ENCODE peak calls at places on chromosomes 13 and 19, in four cellular contexts. Z is tibial artery, H is endothelial cell of umbilical vein, G is GM06990. A is an unnamed sample.

GRCh38 chr19:48186541-48186991 is 16.1 kb downstream of the ZSWIM9 start:
- DNase-seq in Z (peak; percentile 59), H (no peak), G (peak; percentile 63), A (no peak)

GRCh38 chr13:71285700-71286099 is 581.3 kb downstream of the DACH1 start:
- DNase-seq in Z (no peak), H (no peak), G (no peak), A (no peak)

GRCh38 chr19:38918526-38918925 is 6.5 kb upstream of the CCER2 start:
- DNase-seq in Z (peak; percentile 48), H (no peak), G (no peak), A (no peak)

GRCh38 chr13:66623129-66623528 is 607.0 kb downstream of the PCDH9 start:
- DNase-seq in Z (no peak), H (no peak), G (no peak), A (no peak)

GRCh38 chr13:114099918-114100445 is 32.4 kb downstream of the RASA3 start:
- DNase-seq in Z (peak; percentile 67), H (no peak), G (no peak), A (no peak)

GRCh38 chr19:33301011-33301899 is 1.1 kb downstream of the CEBPA start:
- DNase-seq in Z (no peak), H (no peak), G (no peak), A (no peak)

GRCh38 chr19:6610934-6611370 is 20.0 kb upstream of the CD70 start:
- DNase-seq in Z (no peak), H (peak; percentile 84), G (no peak), A (no peak)

GRCh38 chr13:20492641-20493040 is 33.0 kb downstream of the CRYL1 start:
- DNase-seq in Z (no peak), H (peak; percentile 40), G (no peak), A (peak; percentile 32)

GRCh38 chr19:46785054-46785979 is 3.1 kb downstream of the SLC1A5 start:
- DNase-seq in Z (no peak), H (no peak), G (no peak), A (no peak)

GRCh38 chr19:55454787-55455243 is 6.6 kb downstream of the ISOC2 start:
- DNase-seq in Z (no peak), H (peak; percentile 22), G (no peak), A (peak; percentile 21)

GRCh38 chr19:29003641-29004409 is 209.1 kb downstream of the UQCRFS1 start:
- DNase-seq in Z (peak; percentile 45), H (no peak), G (no peak), A (no peak)

GRCh38 chr13:72590091-72590490 is 137.3 kb downstream of the MZT1 start:
- DNase-seq in Z (no peak), H (no peak), G (no peak), A (no peak)

GRCh38 chr19:11659612-11660011 is 62.3 kb downstream of the ZNF627 start:
- DNase-seq in Z (no peak), H (no peak), G (peak; percentile 14), A (no peak)

GRCh38 chr19:34104099-34104498 is 68.2 kb upstream of the LSM14A start:
- DNase-seq in Z (no peak), H (no peak), G (no peak), A (no peak)

GRCh38 chr19:42105358-42105757 is 26.9 kb downstream of the POU2F2 start:
- DNase-seq in Z (no peak), H (no peak), G (no peak), A (no peak)

GRCh38 chr13:26977541-26977940 is 194.1 kb downstream of the USP12 start:
- DNase-seq in Z (no peak), H (no peak), G (no peak), A (no peak)

GRCh38 chr19:13026478-13026999 is 31.3 kb downstream of the NFIX start:
- DNase-seq in Z (peak; percentile 71), H (peak; percentile 64), G (no peak), A (no peak)

GRCh38 chr13:40433577-40433976 is 232.9 kb downstream of the FOXO1 start:
- DNase-seq in Z (no peak), H (no peak), G (peak; percentile 46), A (peak; percentile 77)

GRCh38 chr19:38252935-38253691 is 3.1 kb downstream of the PPP1R14A start:
- DNase-seq in Z (peak; percentile 94), H (no peak), G (no peak), A (no peak)

GRCh38 chr19:12893582-12893981 is 2.6 kb downstream of the GCDH start:
- DNase-seq in Z (no peak), H (no peak), G (no peak), A (no peak)

GRCh38 chr13:51317262-51317661 is 22.2 kb upstream of the SERPINE3 start:
- DNase-seq in Z (no peak), H (peak; percentile 42), G (no peak), A (no peak)

GRCh38 chr13:42239644-42240043 is 32.3 kb upstream of the AKAP11 start:
- DNase-seq in Z (no peak), H (no peak), G (no peak), A (no peak)

GRCh38 chr13:30847697-30848307 is 58.3 kb upstream of the MEDAG start:
- DNase-seq in Z (peak; percentile 82), H (no peak), G (no peak), A (no peak)

GRCh38 chr19:30116530-30116929 is 174.5 kb downstream of the URI1 start:
- DNase-seq in Z (no peak), H (no peak), G (no peak), A (no peak)
- H3K27me3 ChIP-seq in Z (no peaks in the 10 kb centered on the region), H (no peaks in the 10 kb centered on the region), G (no peaks in the 10 kb centered on the region), A (no peaks in the 10 kb centered on the region)

DNA sequence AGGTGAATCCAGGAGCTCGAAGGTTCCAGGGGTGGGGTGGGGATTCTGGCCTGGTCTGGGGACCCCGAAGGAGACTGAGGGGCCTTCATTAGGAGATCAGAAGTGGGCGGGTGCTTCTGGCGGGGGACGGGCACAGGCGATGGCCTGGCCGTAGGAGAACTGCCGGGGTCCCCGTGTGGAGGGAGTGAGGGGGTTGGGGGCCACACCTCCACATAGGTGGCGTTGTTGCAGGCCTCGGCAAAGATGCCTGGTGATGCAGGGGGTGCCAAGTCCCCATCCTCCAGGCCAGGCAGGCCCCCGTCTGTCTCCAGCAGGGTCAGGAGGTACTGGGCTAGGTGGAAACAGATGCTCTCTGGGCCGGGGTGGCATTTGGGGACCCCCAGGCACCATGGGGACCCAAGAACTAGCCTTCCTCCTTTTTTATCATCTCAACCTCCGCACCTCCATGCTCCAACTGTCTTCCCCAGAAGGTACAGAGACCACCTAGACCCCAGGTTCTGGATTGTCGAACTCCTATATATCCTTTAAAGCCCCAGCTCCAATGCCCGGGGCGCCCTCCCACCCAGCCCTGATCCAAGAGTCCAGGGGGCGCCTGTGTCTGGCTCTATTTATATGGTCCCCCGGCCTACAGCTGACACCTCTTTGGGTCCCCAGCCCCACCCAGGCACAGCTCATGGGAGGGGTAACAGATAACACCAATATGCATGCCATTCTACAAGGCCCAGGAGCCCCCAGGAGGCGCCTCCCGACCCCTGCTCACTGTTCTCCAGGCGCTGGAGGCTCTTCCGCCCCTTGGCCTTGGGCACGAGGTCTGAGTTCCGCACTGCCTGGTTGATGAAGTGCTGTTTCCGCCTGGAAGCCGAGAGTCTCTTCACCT is 8.2 kb downstream of the RNU6-9 start:
- DNase-seq in Z (no peak), H (no peak), G (peak; percentile 2), A (no peak)
- H3K27me3 ChIP-seq in Z (no peaks in the 10 kb centered on the region), H (no peaks in the 10 kb centered on the region), G (no peaks in the 10 kb centered on the region), A (no peaks in the 10 kb centered on the region)

DNA sequence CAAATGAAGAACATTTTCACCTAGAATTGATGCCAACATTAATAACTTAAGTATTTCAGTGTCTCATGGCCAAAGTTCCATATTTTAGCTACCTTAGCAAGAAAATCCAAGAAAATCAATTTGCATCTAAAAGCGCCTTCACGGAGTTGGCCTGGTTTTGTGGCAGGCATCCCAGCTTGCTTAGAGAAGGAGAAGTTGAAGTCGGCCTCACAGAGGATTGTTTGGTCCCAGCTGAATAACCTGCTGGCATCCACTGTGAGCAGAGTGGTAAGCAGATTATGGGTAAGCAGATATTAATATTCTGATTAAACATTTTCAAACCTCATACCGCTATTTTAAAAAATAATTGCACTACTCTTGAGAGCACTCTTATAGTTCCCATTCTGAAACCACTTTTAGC is 62.3 kb upstream of the STARD13 start:
- DNase-seq in Z (no peak), H (no peak), G (no peak), A (no peak)
- H3K27me3 ChIP-seq in Z (no peaks in the 10 kb centered on the region), H (no peaks in the 10 kb centered on the region), G (no peaks in the 10 kb centered on the region), A (peaks cover 18% of the 10 kb centered on the region)

GRCh38 chr13:112005925-112006324 is 61.0 kb upstream of the SOX1 start:
- DNase-seq in Z (no peak), H (no peak), G (no peak), A (no peak)
- H3K27me3 ChIP-seq in Z (no peaks in the 10 kb centered on the region), H (no peaks in the 10 kb centered on the region), G (no peaks in the 10 kb centered on the region), A (no peaks in the 10 kb centered on the region)

GRCh38 chr19:5424192-5424973 is 30.8 kb upstream of the ZNRF4 start:
- DNase-seq in Z (no peak), H (no peak), G (no peak), A (no peak)
- H3K27me3 ChIP-seq in Z (no peaks in the 10 kb centered on the region), H (no peaks in the 10 kb centered on the region), G (no peaks in the 10 kb centered on the region), A (no peaks in the 10 kb centered on the region)

GRCh38 chr19:50569023-50569697 is 925 bp upstream of the LRRC4B start:
- DNase-seq in Z (no peak), H (no peak), G (no peak), A (no peak)
- H3K27me3 ChIP-seq in Z (no peaks in the 10 kb centered on the region), H (peaks cover 18% of the 10 kb centered on the region), G (no peaks in the 10 kb centered on the region), A (no peaks in the 10 kb centered on the region)

GRCh38 chr13:60613080-60613479 is 216.1 kb downstream of the TDRD3 start:
- DNase-seq in Z (no peak), H (no peak), G (no peak), A (no peak)
- H3K27me3 ChIP-seq in Z (no peaks in the 10 kb centered on the region), H (peaks cover 12% of the 10 kb centered on the region), G (no peaks in the 10 kb centered on the region), A (no peaks in the 10 kb centered on the region)

GRCh38 chr13:35293579-35293978 is 182.9 kb downstream of the MAB21L1 start:
- DNase-seq in Z (no peak), H (no peak), G (no peak), A (no peak)
- H3K27me3 ChIP-seq in Z (no peaks in the 10 kb centered on the region), H (no peaks in the 10 kb centered on the region), G (no peaks in the 10 kb centered on the region), A (no peaks in the 10 kb centered on the region)

GRCh38 chr13:49071341-49071937 is 95.7 kb downstream of the FNDC3A start:
- DNase-seq in Z (no peak), H (no peak), G (no peak), A (peak; percentile 12)

GRCh38 chr13:49062297-49062896 is 86.7 kb downstream of the FNDC3A start:
- DNase-seq in Z (no peak), H (peak; percentile 75), G (no peak), A (no peak)

GRCh38 chr13:49064459-49064858 is 88.7 kb downstream of the FNDC3A start:
- DNase-seq in Z (no peak), H (no peak), G (no peak), A (no peak)

GRCh38 chr13:49063526-49063925 is 87.8 kb downstream of the FNDC3A start:
- DNase-seq in Z (no peak), H (peak; percentile 21), G (no peak), A (no peak)

DNA sequence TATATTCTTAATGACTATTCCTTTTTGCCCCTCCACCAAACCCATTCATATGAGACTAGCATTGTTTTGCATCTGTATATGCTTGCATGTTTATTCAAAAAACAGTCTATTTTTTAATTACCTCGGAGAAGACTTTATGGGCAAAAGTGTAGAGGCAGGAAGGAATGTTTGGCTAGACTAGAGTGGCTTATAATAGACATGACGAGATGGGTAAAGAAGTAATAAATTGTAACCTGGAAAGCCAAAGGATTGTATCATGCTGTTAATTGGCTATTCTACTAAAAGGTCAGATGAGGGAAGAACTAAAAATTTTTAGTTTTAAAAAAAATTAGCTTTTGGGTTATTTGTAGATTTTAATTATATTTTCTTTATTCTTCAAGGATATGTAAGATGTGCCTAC is 91.1 kb downstream of the FNDC3A start:
- DNase-seq in Z (no peak), H (no peak), G (no peak), A (no peak)
- H3K27me3 ChIP-seq in Z (no peaks in the 10 kb centered on the region), H (no peaks in the 10 kb centered on the region), G (no peaks in the 10 kb centered on the region), A (no peaks in the 10 kb centered on the region)

GRCh38 chr13:101919541-101920306 is 467.2 kb downstream of the ITGBL1 start:
- DNase-seq in Z (no peak), H (peak; percentile 38), G (no peak), A (no peak)
- H3K27me3 ChIP-seq in Z (no peaks in the 10 kb centered on the region), H (peaks cover 58% of the 10 kb centered on the region), G (peaks cover 2% of the 10 kb centered on the region), A (peaks cover 19% of the 10 kb centered on the region)